ENCODE peak calls at places on chromosomes 1 and 21, in ten cellular contexts. Q is spleen; W is AG04450; U is right lobe of liver; P is CD8-positive, alpha-beta T cell; C is psoas muscle; E is upper lobe of right lung; K is neural progenitor cell; V is OCI-LY7; Y is A549. A is an unnamed sample.

GRCh38 chr1:170369417-170369816 is 162.5 kb upstream of the GORAB start:
- DNase-seq in Q (no peak), W (no peak), U (no peak), P (no peak), C (no peak), E (no peak), K (no peak), V (no peak), Y (no peak), A (no peak)

GRCh38 chr1:42168397-42168682 is 3.8 kb upstream of the GUCA2A start:
- DNase-seq in Q (no peak), W (no peak), U (no peak), P (no peak), C (no peak), E (no peak), K (no peak), V (no peak), Y (no peak), A (no peak)

GRCh38 chr1:227449051-227449450 is 114.3 kb upstream of the ZNF678 start:
- DNase-seq in Q (no peak), W (no peak), U (no peak), P (no peak), C (no peak), E (no peak), K (peak), V (peak), Y (no peak), A (no peak)

GRCh38 chr1:89670168-89670567 is 37.2 kb downstream of the LRRC8C start:
- DNase-seq in Q (no peak), W (no peak), U (no peak), P (no peak), C (no peak), E (no peak), K (no peak), V (peak), Y (no peak), A (no peak)

GRCh38 chr1:66767590-66767989 is 15.3 kb downstream of the DYNLT5 start:
- DNase-seq in Q (no peak), W (no peak), U (no peak), P (no peak), C (no peak), E (no peak), K (no peak), V (no peak), Y (no peak), A (no peak)

GRCh38 chr1:39294531-39294930 is 90.0 kb downstream of the MACF1 start:
- DNase-seq in Q (no peak), W (no peak), U (no peak), P (no peak), C (no peak), E (no peak), K (no peak), V (no peak), Y (no peak), A (no peak)

GRCh38 chr21:17903029-17903806 is 84.1 kb upstream of the C21orf91 start:
- DNase-seq in Q (no peak), W (peak), U (no peak), P (no peak), C (no peak), E (no peak), K (no peak), V (peak), Y (no peak), A (no peak)

GRCh38 chr1:31154632-31155215 is 85.0 kb downstream of the NKAIN1 start:
- DNase-seq in Q (peak), W (no peak), U (peak), P (peak), C (peak), E (peak), K (peak), V (peak), Y (peak), A (no peak)

GRCh38 chr1:201946224-201946908 is at the start of gene LMOD1:
- DNase-seq in Q (peak), W (peak), U (peak), P (no peak), C (peak), E (peak), K (peak), V (no peak), Y (no peak), A (peak)

GRCh38 chr1:32748926-32749325 is 46.4 kb upstream of the SYNC start:
- DNase-seq in Q (no peak), W (no peak), U (no peak), P (no peak), C (no peak), E (no peak), K (no peak), V (no peak), Y (no peak), A (no peak)

GRCh38 chr1:77757616-77758015 is 2.0 kb downstream of the USP33 start:
- DNase-seq in Q (no peak), W (no peak), U (no peak), P (no peak), C (no peak), E (no peak), K (no peak), V (no peak), Y (no peak), A (no peak)

GRCh38 chr1:29230204-29230552 is 556 bp downstream of the MECR start:
- DNase-seq in Q (no peak), W (no peak), U (no peak), P (no peak), C (no peak), E (no peak), K (no peak), V (no peak), Y (no peak), A (no peak)

GRCh38 chr1:52602328-52603300 is at the start of gene GPX7:
- DNase-seq in Q (peak), W (no peak), U (peak), P (peak), C (peak), E (peak), K (peak), V (no peak), Y (no peak), A (peak)

GRCh38 chr1:171814692-171815091 is 26.6 kb upstream of the DNM3 start:
- DNase-seq in Q (no peak), W (peak), U (no peak), P (no peak), C (no peak), E (no peak), K (no peak), V (no peak), Y (no peak), A (no peak)

GRCh38 chr1:55049914-55050278 is 10.5 kb downstream of the PCSK9 start:
- DNase-seq in Q (no peak), W (no peak), U (peak), P (no peak), C (no peak), E (no peak), K (no peak), V (no peak), Y (no peak), A (no peak)

GRCh38 chr1:31432592-31433395 is 19.8 kb downstream of the SERINC2 start:
- DNase-seq in Q (peak), W (no peak), U (no peak), P (no peak), C (no peak), E (no peak), K (no peak), V (no peak), Y (no peak), A (no peak)

GRCh38 chr1:79252598-79252997 is 246.1 kb upstream of the ADGRL4 start:
- DNase-seq in Q (no peak), W (no peak), U (no peak), P (no peak), C (no peak), E (no peak), K (no peak), V (no peak), Y (no peak), A (no peak)

GRCh38 chr1:173496757-173497323 is 19.7 kb downstream of the PRDX6 start:
- DNase-seq in Q (no peak), W (no peak), U (no peak), P (no peak), C (no peak), E (no peak), K (no peak), V (no peak), Y (no peak), A (no peak)

GRCh38 chr1:52552236-52552504 is 722 bp downstream of the TUT4 start:
- DNase-seq in Q (peak), W (peak), U (peak), P (peak), C (peak), E (no peak), K (peak), V (peak), Y (peak), A (no peak)

GRCh38 chr1:26161408-26162219 is 2.7 kb downstream of the FAM110D start:
- DNase-seq in Q (peak), W (no peak), U (peak), P (no peak), C (peak), E (peak), K (peak), V (no peak), Y (peak), A (no peak)

GRCh38 chr1:235940282-235940681 is 73.6 kb upstream of the LYST start:
- DNase-seq in Q (peak), W (no peak), U (no peak), P (no peak), C (no peak), E (no peak), K (no peak), V (no peak), Y (no peak), A (no peak)

GRCh38 chr1:106439475-106439874 is 617.0 kb upstream of the PRMT6 start:
- DNase-seq in Q (no peak), W (no peak), U (no peak), P (no peak), C (no peak), E (no peak), K (no peak), V (no peak), Y (no peak), A (no peak)

GRCh38 chr1:226310637-226311195 is 1.8 kb upstream of the LIN9 start:
- DNase-seq in Q (no peak), W (no peak), U (no peak), P (no peak), C (no peak), E (no peak), K (peak), V (no peak), Y (peak), A (no peak)

GRCh38 chr1:226308723-226309397 is at the start of gene LIN9:
- DNase-seq in Q (peak), W (peak), U (peak), P (peak), C (peak), E (peak), K (peak), V (peak), Y (peak), A (peak)

GRCh38 chr1:226311376-226311775 is 2.4 kb upstream of the LIN9 start:
- DNase-seq in Q (no peak), W (no peak), U (no peak), P (no peak), C (no peak), E (no peak), K (no peak), V (no peak), Y (no peak), A (no peak)

GRCh38 chr1:226309398-226310122 is 596 bp upstream of the LIN9 start:
- DNase-seq in Q (no peak), W (no peak), U (peak), P (no peak), C (no peak), E (no peak), K (peak), V (peak), Y (peak), A (no peak)

GRCh38 chr1:226310123-226310540 is 1.2 kb upstream of the LIN9 start:
- DNase-seq in Q (no peak), W (no peak), U (no peak), P (no peak), C (no peak), E (no peak), K (no peak), V (peak), Y (no peak), A (no peak)
- H3K27ac ChIP-seq in Q (no peak), W (no peak), U (no peak), P (no peak), C (no peak), E (peak), K (no peak), V (peak), Y (peak), A (no peak)

DNA sequence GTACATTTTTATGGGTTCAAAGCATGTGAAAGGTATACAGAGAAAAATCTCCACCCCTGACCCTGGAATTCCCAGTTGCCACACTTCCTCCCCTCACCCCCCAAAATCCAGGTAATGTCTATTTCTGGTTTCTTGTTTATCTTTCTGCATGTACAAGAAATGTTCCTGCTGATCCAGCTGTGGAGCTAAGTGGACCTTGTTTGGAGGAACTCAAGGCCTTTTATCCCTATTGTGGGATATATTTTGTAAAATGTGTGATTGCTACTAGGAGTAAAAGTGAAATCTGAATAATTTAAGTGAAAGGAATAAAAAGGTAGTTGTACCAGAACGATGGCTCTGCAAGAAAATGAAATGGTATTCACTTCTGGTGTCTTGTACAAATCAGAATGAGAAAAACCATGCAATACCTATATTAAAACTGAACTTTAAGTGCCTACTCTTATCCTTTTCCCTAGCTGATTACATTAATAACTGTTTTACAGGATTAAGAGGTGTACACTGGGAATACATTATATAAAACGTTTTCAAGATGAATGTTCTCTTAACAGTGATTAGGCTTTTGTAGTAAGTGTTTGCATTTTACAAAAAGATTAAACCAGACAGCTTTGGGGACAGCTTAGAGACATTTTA is 3.1 kb downstream of the SPEN start:
- DNase-seq in Q (no peak), W (no peak), U (no peak), P (no peak), C (no peak), E (no peak), K (no peak), V (no peak), Y (no peak), A (no peak)
- H3K27ac ChIP-seq in Q (peak), W (no peak), U (peak), P (no peak), C (peak), E (peak), K (peak), V (peak), Y (peak), A (peak)

DNA sequence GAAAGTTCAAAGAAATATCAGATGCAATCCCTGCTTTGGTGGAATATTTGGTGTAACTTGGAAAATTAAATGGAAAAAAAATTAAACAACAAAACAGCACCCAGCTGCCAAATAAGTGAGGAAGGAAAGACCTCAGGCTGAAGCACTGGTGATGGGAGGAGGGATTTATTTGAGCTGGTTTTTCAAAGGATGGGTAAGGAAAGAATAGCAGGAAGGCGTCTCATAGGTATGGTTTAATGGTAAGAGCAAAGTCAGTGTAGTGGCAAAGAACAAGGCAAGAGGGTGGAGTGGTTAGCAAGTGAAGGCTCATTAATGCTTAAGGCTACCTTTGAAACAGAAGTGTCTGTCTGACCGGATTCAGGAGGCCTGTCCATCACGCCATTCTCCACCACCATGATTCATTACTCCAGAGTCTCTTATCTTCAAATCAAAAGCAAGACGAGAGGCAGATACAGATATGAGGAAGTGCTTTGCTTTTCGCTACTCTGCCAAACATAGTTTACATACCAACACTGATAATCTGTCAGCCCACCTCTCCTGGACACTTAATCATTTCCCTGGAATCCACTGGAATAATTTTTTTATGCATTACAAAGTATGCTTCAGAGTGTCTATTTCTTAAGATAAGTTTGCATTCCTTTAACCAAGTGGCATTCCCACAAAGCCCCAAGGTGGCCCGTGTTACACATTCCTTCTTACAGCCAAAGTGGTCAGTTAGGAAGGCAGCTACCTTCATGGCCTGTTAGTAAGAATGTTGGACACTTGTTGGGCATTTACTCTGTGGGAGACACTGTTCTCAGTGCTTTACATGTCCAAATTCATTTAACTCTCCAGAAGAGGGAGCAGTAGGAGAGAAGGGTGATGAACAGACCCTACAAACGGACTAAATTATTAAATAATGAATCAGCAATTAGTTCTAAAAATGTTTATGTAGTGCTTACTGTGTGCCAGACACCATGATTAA is 146.6 kb downstream of the ROR1 start:
- DNase-seq in Q (no peak), W (peak), U (no peak), P (no peak), C (no peak), E (no peak), K (no peak), V (no peak), Y (peak), A (no peak)
- H3K27ac ChIP-seq in Q (peak), W (no peak), U (no peak), P (no peak), C (no peak), E (peak), K (peak), V (no peak), Y (peak), A (no peak)

GRCh38 chr21:36126621-36127110 is 8.2 kb upstream of the CBR3 start:
- DNase-seq in Q (no peak), W (no peak), U (no peak), P (no peak), C (no peak), E (peak), K (no peak), V (no peak), Y (no peak), A (no peak)
- H3K27ac ChIP-seq in Q (no peak), W (no peak), U (no peak), P (no peak), C (no peak), E (no peak), K (no peak), V (no peak), Y (no peak), A (no peak)

GRCh38 chr21:46036696-46037337 is 55.2 kb downstream of the COL6A1 start:
- DNase-seq in Q (no peak), W (no peak), U (no peak), P (no peak), C (no peak), E (no peak), K (no peak), V (no peak), Y (no peak), A (no peak)
- H3K27ac ChIP-seq in Q (no peak), W (peak), U (no peak), P (no peak), C (no peak), E (peak), K (no peak), V (no peak), Y (no peak), A (no peak)

GRCh38 chr1:150995896-150996295 is 10.8 kb downstream of the MINDY1 start:
- DNase-seq in Q (no peak), W (no peak), U (no peak), P (no peak), C (peak), E (no peak), K (peak), V (no peak), Y (no peak), A (no peak)
- H3K27ac ChIP-seq in Q (peak), W (no peak), U (peak), P (no peak), C (peak), E (no peak), K (no peak), V (no peak), Y (no peak), A (peak)

A was measured in substantia nigra.